ENCODE peak calls at places on chromosomes 2 and 18, in eight cellular contexts. G is fibroblast of mammary gland; M is SK-MEL-5; Q is GM23248; O is LHCN-M2; K is keratinocyte; S is neural crest cell; X is stimulated activated CD4-positive, alpha-beta T cell treated with anti-CD3 and anti-CD28 coated beads, TNF-alpha, amount 100 ng/mL, for 48 hours. W is an unnamed sample.

GRCh38 chr2:239157766-239158165 is 243.1 kb downstream of the HDAC4 start:
- DNase-seq in X (no peak), S (no peak), K (peak), O (no peak), M (peak), Q (no peak), G (peak), W (peak)

GRCh38 chr2:241573741-241574140 is 15.2 kb downstream of the BOK start:
- DNase-seq in G (no peak), Q (peak), K (no peak), S (no peak), O (no peak), X (no peak), M (no peak), W (no peak)

GRCh38 chr2:9170458-9171130 is 36.0 kb upstream of the ASAP2 start:
- DNase-seq in M (no peak), G (no peak), Q (no peak), S (no peak), X (no peak), O (no peak), K (no peak), W (no peak)

GRCh38 chr2:84991404-84992151 is 20.6 kb downstream of the KCMF1 start:
- DNase-seq in G (peak), Q (peak), S (no peak), O (peak), X (no peak), M (peak), K (peak), W (no peak)

GRCh38 chr2:22623620-22624019 is 761.4 kb upstream of the KLHL29 start:
- DNase-seq in M (no peak), K (no peak), X (no peak), Q (no peak), O (no peak), G (no peak), S (no peak), W (no peak)

GRCh38 chr2:56183643-56184499 is at the start of gene CCDC85A:
- DNase-seq in M (peak), O (peak), S (peak), G (peak), K (no peak), Q (peak), X (peak), W (peak)

GRCh38 chr2:147937744-147938349 is 82.7 kb downstream of the ORC4 start:
- DNase-seq in M (peak), S (no peak), G (peak), Q (peak), K (no peak), X (no peak), O (peak), W (no peak)

GRCh38 chr18:75350440-75350839 is 77.1 kb downstream of the SMIM21 start:
- DNase-seq in O (no peak), S (no peak), X (no peak), Q (no peak), M (no peak), K (no peak), G (no peak), W (no peak)

GRCh38 chr2:9847140-9847539 is 3.9 kb downstream of the TAF1B start:
- DNase-seq in O (no peak), S (no peak), G (peak), X (no peak), M (no peak), Q (peak), K (no peak), W (no peak)

GRCh38 chr2:10242451-10242850 is 60.3 kb upstream of the HPCAL1 start:
- DNase-seq in O (no peak), G (no peak), K (no peak), S (no peak), Q (no peak), X (no peak), M (no peak), W (no peak)

GRCh38 chr18:59263566-59264135 is 9.6 kb downstream of the RAX start:
- DNase-seq in O (no peak), X (no peak), K (peak), M (no peak), Q (no peak), G (peak), S (no peak), W (no peak)

GRCh38 chr2:25294573-25295462 is 46.9 kb downstream of the DNMT3A start:
- DNase-seq in K (no peak), M (no peak), G (peak), O (peak), Q (peak), S (no peak), X (no peak), W (peak)

GRCh38 chr2:217065695-217066405 is 206.0 kb upstream of the TNP1 start:
- DNase-seq in G (peak), K (no peak), M (no peak), O (peak), S (no peak), Q (peak), X (no peak), W (no peak)

W was measured in endothelial cell.